ENCODE peak calls at places on chromosomes 4 and X, in five cellular contexts. J is NCI-H1694 treated with DMSO at 0.1 percent for 48 hours; F is activated CD8-positive, alpha-beta T cell treated with anti-CD3 and anti-CD28 coated beads, Interleukin-2, amount 10 ng/mL, durations not matched to agents 7 days and 5 days; N is OCI-LY7; C is mucosa of gallbladder. Y is an unnamed sample.

GRCh38 chr4:156390599-156391296 is 437.1 kb upstream of the CTSO start:
- DNase-seq in J (no peak), F (no peak), N (no peak), C (no peak), Y (no peak)

GRCh38 chr4:184016742-184017668 is 111.9 kb downstream of the STOX2 start:
- DNase-seq in J (no peak), F (no peak), N (no peak), C (peak), Y (no peak)

GRCh38 chrX:111041018-111041462 is 55.0 kb upstream of the PAK3 start:
- DNase-seq in J (peak), F (no peak), N (no peak), C (no peak), Y (peak)

GRCh38 chr4:88021824-88022223 is 14.4 kb downstream of the PKD2 start:
- DNase-seq in J (no peak), F (no peak), N (no peak), C (no peak), Y (no peak)

GRCh38 chr4:67575232-67575888 is 16.8 kb downstream of the STAP1 start:
- DNase-seq in J (no peak), F (no peak), N (peak), C (no peak), Y (no peak)

GRCh38 chr4:92825186-92825715 is 521.5 kb downstream of the GRID2 start:
- DNase-seq in J (no peak), F (no peak), N (no peak), C (peak), Y (no peak)

GRCh38 chr4:25859429-25860148 is 3.2 kb downstream of the SEL1L3 start:
- DNase-seq in J (no peak), F (peak), N (peak), C (no peak), Y (peak)

GRCh38 chr4:12703076-12703475 is 781.1 kb downstream of the RAB28 start:
- DNase-seq in J (no peak), F (no peak), N (no peak), C (no peak), Y (no peak)

GRCh38 chrX:154298312-154298711 is 2.7 kb downstream of the TKTL1 start:
- DNase-seq in J (no peak), F (no peak), N (peak), C (no peak), Y (no peak)

GRCh38 chr4:129839687-129840086 is 743.7 kb downstream of the C4orf33 start:
- DNase-seq in J (no peak), F (no peak), N (no peak), C (no peak), Y (no peak)

GRCh38 chr4:40875507-40876150 is 125.9 kb downstream of the NSUN7 start:
- DNase-seq in J (no peak), F (no peak), N (no peak), C (no peak), Y (peak)

GRCh38 chr4:168514249-168514852 is 17.5 kb downstream of the PALLD start:
- DNase-seq in J (peak), F (no peak), N (peak), C (no peak), Y (no peak)

GRCh38 chr4:42104521-42104920 is 47.9 kb downstream of the BEND4 start:
- DNase-seq in J (no peak), F (no peak), N (no peak), C (no peak), Y (peak)

GRCh38 chrX:153439977-153440376 is 5.9 kb downstream of the TREX2 start:
- DNase-seq in J (no peak), F (no peak), N (no peak), C (no peak), Y (no peak)

GRCh38 chr4:109912706-109913621 is at the start of gene EGF:
- DNase-seq in J (no peak), F (no peak), N (no peak), C (no peak), Y (no peak)

GRCh38 chr4:112189754-112190153 is 41.8 kb upstream of the AP1AR start:
- DNase-seq in J (no peak), F (no peak), N (no peak), C (no peak), Y (no peak)

GRCh38 chr4:6424425-6424824 is 48.0 kb downstream of the PPP2R2C start:
- DNase-seq in J (no peak), F (no peak), N (no peak), C (no peak), Y (no peak)

Y was measured in Jurkat, Clone E6-1.